ENCODE peak calls at places on chromosome 5, in four cellular contexts. O is IMR-90, Q is H9, V is mesendoderm. E is an unnamed sample.

GRCh38 chr5:76402880-76403712 is at the start of gene IQGAP2:
- DNase-seq in V (peak; percentile 84), Q (peak; percentile 74), O (peak; percentile 34), E (peak; percentile 76)

GRCh38 chr5:53766683-53767082 is 206.2 kb downstream of the NDUFS4 start:
- DNase-seq in O (no peak), Q (no peak), V (no peak), E (no peak)

GRCh38 chr5:112929336-112930081 is 7.5 kb upstream of the REEP5 start:
- DNase-seq in V (no peak), Q (no peak), O (peak; percentile 33), E (no peak)

GRCh38 chr5:1431021-1431811 is 14.0 kb downstream of the SLC6A3 start:
- DNase-seq in V (no peak), O (no peak), Q (peak; percentile 12), E (no peak)

GRCh38 chr5:169216864-169217263 is 84.1 kb downstream of the SLIT3 start:
- DNase-seq in V (no peak), O (no peak), Q (no peak), E (no peak)

GRCh38 chr5:15285901-15286583 is 213.9 kb upstream of the FBXL7 start:
- DNase-seq in O (peak; percentile 85), Q (no peak), V (no peak), E (no peak)

GRCh38 chr5:61263561-61264272 is 68.3 kb upstream of the ZSWIM6 start:
- DNase-seq in O (no peak), Q (no peak), V (no peak), E (no peak)

GRCh38 chr5:54460181-54460919 is 4.9 kb downstream of the HSPB3 start:
- DNase-seq in O (peak; percentile 71), Q (no peak), V (peak; percentile 27), E (no peak)

GRCh38 chr5:25713259-25713658 is 1068.5 kb upstream of the CDH10 start:
- DNase-seq in V (peak; percentile 59), Q (peak; percentile 39), O (no peak), E (no peak)

GRCh38 chr5:167261309-167262100 is 1029.9 kb upstream of the WWC1 start:
- DNase-seq in V (peak; percentile 60), O (no peak), Q (peak; percentile 36), E (no peak)

GRCh38 chr5:91164424-91164823 is 218.7 kb downstream of the ARRDC3 start:
- DNase-seq in V (no peak), O (no peak), Q (no peak), E (no peak)

GRCh38 chr5:157801-158200 is 33.5 kb upstream of the LRRC14B start:
- DNase-seq in V (no peak), Q (peak; percentile 24), O (no peak), E (no peak)

GRCh38 chr5:168755548-168756093 is 176.5 kb upstream of the PANK3 start:
- DNase-seq in Q (no peak), O (no peak), V (no peak), E (no peak)

GRCh38 chr5:149143470-149143869 is 2.2 kb downstream of the ABLIM3 start:
- DNase-seq in V (no peak), Q (no peak), O (peak; percentile 81), E (no peak)

GRCh38 chr5:96823900-96824351 is 16.2 kb upstream of the ERAP1 start:
- DNase-seq in O (peak; percentile 87), V (no peak), Q (no peak), E (no peak)

GRCh38 chr5:135266301-135266630 is 132.8 kb downstream of the MACROH2A1 start:
- DNase-seq in O (no peak), V (no peak), Q (no peak), E (no peak)

GRCh38 chr5:41095324-41096101 is 24.4 kb upstream of the MROH2B start:
- DNase-seq in Q (no peak), O (no peak), V (no peak), E (no peak)

GRCh38 chr5:151772029-151772867 is 494 bp downstream of the G3BP1 start:
- DNase-seq in Q (peak; percentile 46), V (peak; percentile 63), O (no peak), E (peak; percentile 32)

GRCh38 chr5:60652206-60652605 is 47.8 kb downstream of the DEPDC1B start:
- DNase-seq in O (peak; percentile 94), V (peak; percentile 29), Q (no peak), E (no peak)

GRCh38 chr5:61614606-61615005 is 282.5 kb downstream of the ZSWIM6 start:
- DNase-seq in V (no peak), Q (no peak), O (no peak), E (no peak)

GRCh38 chr5:84637662-84638375 is 253.1 kb upstream of the EDIL3 start:
- DNase-seq in Q (no peak), O (no peak), V (no peak), E (no peak)

GRCh38 chr5:44949687-44950086 is 140.9 kb downstream of the MRPS30 start:
- DNase-seq in Q (no peak), V (no peak), O (no peak), E (no peak)

GRCh38 chr5:56376128-56376527 is 143.0 kb upstream of the ANKRD55 start:
- DNase-seq in V (no peak), Q (no peak), O (no peak), E (no peak)

GRCh38 chr5:96934695-96935555 is 955 bp upstream of the LNPEP start:
- DNase-seq in O (peak; percentile 92), Q (peak; percentile 88), V (peak; percentile 94), E (peak; percentile 92)

GRCh38 chr5:13378073-13378472 is 566.4 kb downstream of the DNAH5 start:
- DNase-seq in Q (no peak), V (no peak), O (peak; percentile 24), E (no peak)

GRCh38 chr5:125526940-125527339 is 780.5 kb upstream of the ZNF608 start:
- DNase-seq in Q (no peak), O (peak; percentile 4), V (no peak), E (no peak)

GRCh38 chr5:127492854-127493738 is 24.3 kb upstream of the PRRC1 start:
- DNase-seq in V (peak; percentile 49), Q (no peak), O (peak; percentile 36), E (peak; percentile 44)

GRCh38 chr5:105754056-105754455 is 1916.7 kb downstream of the EFNA5 start:
- DNase-seq in V (peak; percentile 16), O (peak; percentile 12), Q (no peak), E (no peak)

GRCh38 chr5:138725153-138725884 is 27.9 kb upstream of the CTNNA1 start:
- DNase-seq in V (peak; percentile 97), O (peak; percentile 48), Q (peak; percentile 93), E (peak; percentile 24)
- H2BK15ac ChIP-seq in V (peak overlapping the region; percentile 20), O (no peak overlapping the region), Q (no peak overlapping the region), E (peak overlapping the region; percentile 14)

GRCh38 chr5:159943331-159943730 is 27.0 kb downstream of the ADRA1B start:
- DNase-seq in Q (no peak), O (no peak), V (peak; percentile 21), E (no peak)
- H3K23ac ChIP-seq in Q (no peak overlapping the region), O (no peak overlapping the region), V (no peak overlapping the region), E (no peak overlapping the region)

DNA sequence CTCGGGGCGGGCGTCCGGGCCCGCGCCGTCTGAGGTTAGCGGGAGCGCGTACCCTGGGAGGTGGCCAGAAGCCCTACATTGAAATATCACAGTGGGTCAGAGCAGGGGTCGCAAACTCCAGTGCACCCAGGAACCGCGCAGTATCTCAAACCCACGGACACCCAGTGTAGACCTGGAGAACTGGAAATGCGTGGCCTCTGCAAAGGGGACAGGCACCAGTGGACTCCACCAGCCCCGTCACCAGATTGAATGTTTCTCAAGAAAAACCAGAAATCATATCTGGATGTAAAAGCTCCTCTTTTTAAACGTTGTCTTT is 117.6 kb upstream of the SMIM23 start:
- DNase-seq in V (no peak), Q (no peak), O (no peak), E (no peak)
- H2BK15ac ChIP-seq in V (no peak overlapping the region), Q (no peak overlapping the region), O (no peak overlapping the region), E (no peak overlapping the region)

DNA sequence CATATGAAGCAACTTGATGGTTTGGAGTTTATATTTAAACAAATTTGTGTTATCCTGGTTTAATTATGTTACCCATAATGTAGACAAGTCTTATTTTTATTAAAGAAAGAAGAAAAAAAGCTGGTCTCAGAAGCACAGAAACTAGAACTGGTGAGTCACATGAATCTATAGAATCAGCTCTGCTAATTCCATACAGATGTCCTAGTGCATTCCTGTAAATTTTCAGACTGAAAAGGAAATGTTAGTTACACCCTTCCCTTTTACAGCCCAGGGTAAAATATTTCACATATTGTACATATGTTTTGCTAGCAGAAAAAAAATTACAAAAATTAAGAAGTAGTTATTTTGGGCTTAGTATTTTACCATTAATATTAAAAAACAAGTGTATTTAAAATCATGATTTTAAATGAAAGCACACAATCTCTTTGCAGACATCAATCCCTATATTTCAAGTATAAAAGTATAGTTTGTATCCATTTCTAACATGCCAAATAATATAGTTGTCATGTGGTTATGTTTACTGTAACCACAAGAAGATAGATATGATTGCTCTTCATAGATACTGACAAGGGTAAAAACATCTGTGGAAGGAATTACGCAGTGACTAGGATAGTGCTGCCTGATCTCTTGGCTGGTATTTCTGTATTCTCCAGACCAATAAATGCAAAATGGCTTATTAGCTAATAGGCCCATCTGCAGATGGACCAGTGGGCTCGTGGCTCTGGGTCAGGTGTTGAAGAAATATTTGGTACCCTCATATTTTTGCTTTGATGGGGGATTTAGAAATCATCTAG is 34.7 kb upstream of the FBN2 start:
- DNase-seq in O (peak; percentile 69), V (no peak), Q (no peak), E (no peak)
- H3K23ac ChIP-seq in O (no peak overlapping the region), V (no peak overlapping the region), Q (no peak overlapping the region), E (no peak overlapping the region)

DNA sequence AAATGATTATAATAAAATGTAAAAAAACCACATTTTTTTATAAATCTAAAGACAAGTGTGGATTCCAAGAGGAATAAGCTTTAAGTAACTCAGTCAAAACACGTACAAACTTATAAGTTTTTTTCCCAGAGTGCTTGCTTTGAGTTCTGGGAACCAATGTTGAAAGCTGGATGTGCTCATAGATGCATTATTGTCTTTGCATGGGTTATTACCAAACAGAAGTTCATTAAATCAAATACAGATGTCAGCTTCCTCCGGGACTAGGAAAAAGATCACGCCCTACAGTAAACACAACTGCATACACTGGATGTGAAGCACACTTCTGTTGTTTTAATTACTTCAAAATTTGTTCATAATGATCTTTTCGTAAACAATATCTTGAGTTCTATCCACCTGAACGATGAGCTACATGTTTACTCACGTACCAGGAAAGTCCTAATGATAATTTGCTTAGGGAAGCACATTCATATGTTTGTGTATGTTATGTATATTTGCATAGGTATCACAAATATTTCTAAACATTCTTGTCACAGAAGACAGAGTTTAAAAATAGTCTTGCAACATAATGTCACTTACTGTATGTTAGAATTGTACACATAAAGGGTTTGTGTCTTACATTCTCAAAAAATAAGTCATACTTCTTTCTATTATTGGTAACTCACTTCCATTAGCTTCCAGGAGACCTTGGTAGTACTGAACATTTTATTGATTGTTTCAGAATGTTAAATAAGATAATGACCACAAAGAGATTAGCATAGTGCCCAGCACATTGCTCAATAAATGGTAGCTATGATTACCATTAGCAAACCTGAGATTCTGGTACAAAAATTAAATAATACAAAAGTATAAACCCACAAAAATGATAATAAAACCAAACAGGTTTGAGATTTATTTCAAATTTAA is 427.4 kb downstream of the CETN3 start:
- DNase-seq in V (no peak), O (no peak), Q (no peak), E (no peak)
- H2BK15ac ChIP-seq in V (no peak overlapping the region), O (no peak overlapping the region), Q (no peak overlapping the region), E (no peak overlapping the region)

E was measured in neuronal stem cell.